ENCODE peak calls at places on chromosomes 3 and 15, in seven cellular contexts. A is HCT116, G is K562, I is Panc1, F is HepG2, T is upper lobe of left lung, S is GM12878. C is an unnamed sample.

GRCh38 chr3:127408022-127408683 is 120.3 kb upstream of the PRR20G start:
- ATAC-seq in G (no peak), S (no peak), A (no peak), I (no peak), T (no peak), F (no peak), C (no peak)

GRCh38 chr15:74783808-74784175 is 1.9 kb downstream of the CSK start:
- ATAC-seq in A (no peak), S (no peak), F (peak; percentile 1), T (no peak), I (no peak), G (no peak), C (no peak)

GRCh38 chr3:26920579-26920978 is 298.0 kb downstream of the LRRC3B start:
- ATAC-seq in T (no peak), G (no peak), F (no peak), A (no peak), I (no peak), S (no peak), C (no peak)

GRCh38 chr3:41356775-41357174 is 157.5 kb downstream of the CTNNB1 start:
- ATAC-seq in G (no peak), S (no peak), T (no peak), I (no peak), A (no peak), F (no peak), C (no peak)

GRCh38 chr3:87206070-87206469 is 21.0 kb upstream of the CHMP2B start:
- ATAC-seq in I (peak; percentile 66), F (peak; percentile 98), S (no peak), G (no peak), T (no peak), A (peak; percentile 68), C (no peak)

GRCh38 chr3:161137260-161137659 is 32.1 kb upstream of the B3GALNT1 start:
- ATAC-seq in A (no peak), F (no peak), I (no peak), T (no peak), S (no peak), G (no peak), C (no peak)

GRCh38 chr3:184690236-184690883 is 21.5 kb downstream of the MAGEF1 start:
- ATAC-seq in G (no peak), F (no peak), I (peak; percentile 10), T (no peak), S (peak; percentile 44), A (no peak), C (no peak)

GRCh38 chr15:82804575-82804949 is 1.3 kb downstream of the FSD2 start:
- ATAC-seq in G (no peak), S (no peak), I (no peak), F (no peak), T (no peak), A (no peak), C (no peak)

GRCh38 chr3:182768413-182768812 is 24.9 kb upstream of the ATP11B start:
- ATAC-seq in S (no peak), A (no peak), T (no peak), I (no peak), G (no peak), F (no peak), C (no peak)

GRCh38 chr3:31815631-31816440 is 165.2 kb downstream of the OSBPL10 start:
- ATAC-seq in S (no peak), F (peak; percentile 50), A (no peak), G (no peak), I (no peak), T (no peak), C (no peak)

GRCh38 chr15:89813381-89814111 is 1.1 kb downstream of the ANPEP start:
- ATAC-seq in A (no peak), T (peak; percentile 15), G (no peak), S (no peak), F (no peak), I (peak; percentile 33), C (no peak)

GRCh38 chr15:59994855-59995557 is 9.1 kb upstream of the FOXB1 start:
- ATAC-seq in I (peak; percentile 51), G (no peak), S (no peak), F (peak; percentile 32), A (no peak), T (peak; percentile 54), C (no peak)

GRCh38 chr15:56608140-56608778 is 125.0 kb downstream of the ZNF280D start:
- ATAC-seq in F (no peak), A (no peak), G (no peak), I (no peak), S (peak; percentile 99), T (no peak), C (no peak)

GRCh38 chr3:194615221-194615620 is 18.0 kb downstream of the TMEM44 start:
- ATAC-seq in S (no peak), I (no peak), F (no peak), T (no peak), A (no peak), G (no peak), C (no peak)

GRCh38 chr3:185929192-185930151 is 8.3 kb downstream of the TRA2B start:
- ATAC-seq in S (peak; percentile 20), A (no peak), T (no peak), F (peak; percentile 11), G (peak; percentile 36), I (no peak), C (no peak)

GRCh38 chr3:46981932-46982471 is 2.5 kb downstream of the NBEAL2 start:
- ATAC-seq in S (no peak), I (no peak), T (no peak), A (no peak), G (no peak), F (peak; percentile 1), C (no peak)
- TF ChIP-seq POLR2AphosphoS5 in S (no peak), I (no peak), T (no peak), A (no peak), G (no peak), F (no peak), C (no peak)

GRCh38 chr3:44506961-44507360 is 29.5 kb upstream of the ZNF445 start:
- ATAC-seq in A (no peak), T (no peak), I (no peak), F (no peak), G (no peak), S (no peak), C (no peak)

GRCh38 chr3:44499149-44499898 is 21.9 kb upstream of the ZNF445 start:
- ATAC-seq in S (no peak), T (no peak), I (no peak), F (no peak), A (no peak), G (no peak), C (no peak)

GRCh38 chr3:44506556-44506955 is 29.1 kb upstream of the ZNF445 start:
- ATAC-seq in I (no peak), T (no peak), A (no peak), F (no peak), G (no peak), S (no peak), C (no peak)

GRCh38 chr3:44504566-44504965 is 27.1 kb upstream of the ZNF445 start:
- ATAC-seq in F (no peak), T (no peak), S (no peak), G (no peak), I (no peak), A (no peak), C (no peak)

GRCh38 chr3:44501971-44502370 is 24.5 kb upstream of the ZNF445 start:
- ATAC-seq in S (no peak), I (no peak), F (no peak), T (no peak), A (no peak), G (no peak), C (no peak)
- H3K9me3 ChIP-seq in S (peaks cover 34% of the 10 kb centered on the region), I (peaks cover 51% of the 10 kb centered on the region), F (peaks cover 35% of the 10 kb centered on the region), T (peaks cover 47% of the 10 kb centered on the region), A (peaks cover 26% of the 10 kb centered on the region), G (peaks cover 35% of the 10 kb centered on the region), C (no peaks in the 10 kb centered on the region)

GRCh38 chr3:51382076-51382745 is 2.9 kb upstream of the MANF start:
- ATAC-seq in I (no peak), A (no peak), G (no peak), S (no peak), T (no peak), F (no peak), C (no peak)
- TF ChIP-seq POLR2AphosphoS5 in I (no peak), A (no peak), G (no peak), S (no peak), T (no peak), F (no peak), C (no peak)

GRCh38 chr15:101810905-101811304 is 1.1 kb upstream of the OR4F15 start:
- ATAC-seq in G (no peak), S (no peak), T (no peak), F (no peak), I (no peak), A (no peak), C (no peak)
- H3K9me3 ChIP-seq in G (no peaks in the 10 kb centered on the region), S (no peaks in the 10 kb centered on the region), T (no peaks in the 10 kb centered on the region), F (no peaks in the 10 kb centered on the region), I (no peaks in the 10 kb centered on the region), A (no peaks in the 10 kb centered on the region), C (no peaks in the 10 kb centered on the region)

C was measured in gastroesophageal sphincter.